ENCODE peak calls at places on chromosome 21, in five cellular contexts. Q, E, A, X and S are unnamed samples.

GRCh38 chr21:16522512-16522911 is 792.7 kb downstream of the USP25 start:
- DNase-seq in Q (no peak), E (peak), A (no peak), X (no peak), S (no peak)

GRCh38 chr21:38831526-38832467 is 26.1 kb downstream of the ETS2 start:
- DNase-seq in Q (no peak), E (peak), A (peak), X (peak), S (peak)

GRCh38 chr21:20856926-20857325 is 141.3 kb upstream of the NCAM2 start:
- DNase-seq in Q (no peak), E (no peak), A (no peak), X (no peak), S (no peak)

GRCh38 chr21:21165063-21165645 is 166.9 kb downstream of the NCAM2 start:
- DNase-seq in Q (no peak), E (peak), A (no peak), X (no peak), S (no peak)

GRCh38 chr21:38987551-38988210 is 182.0 kb downstream of the ETS2 start:
- DNase-seq in Q (no peak), E (no peak), A (no peak), X (no peak), S (no peak)

GRCh38 chr21:37562920-37563640 is 196.5 kb downstream of the DYRK1A start:
- DNase-seq in Q (peak), E (no peak), A (no peak), X (no peak), S (no peak)

GRCh38 chr21:35017256-35017655 is 31.8 kb downstream of the RUNX1 start:
- DNase-seq in Q (no peak), E (no peak), A (no peak), X (no peak), S (no peak)

GRCh38 chr21:46471514-46471913 is 12.8 kb downstream of the DIP2A start:
- DNase-seq in Q (no peak), E (no peak), A (no peak), X (no peak), S (no peak)

GRCh38 chr21:27817061-27817460 is 850.2 kb upstream of the ADAMTS5 start:
- DNase-seq in Q (no peak), E (peak), A (no peak), X (no peak), S (no peak)

GRCh38 chr21:39258207-39258606 is 55.2 kb downstream of the BRWD1 start:
- DNase-seq in Q (no peak), E (no peak), A (no peak), X (no peak), S (no peak)

GRCh38 chr21:24658016-24658415 is 949.3 kb downstream of the MRPL39 start:
- DNase-seq in Q (no peak), E (no peak), A (no peak), X (no peak), S (no peak)

GRCh38 chr21:46540087-46540710 is 64.7 kb downstream of the S100B start:
- DNase-seq in Q (no peak), E (no peak), A (no peak), X (no peak), S (no peak)

GRCh38 chr21:28111151-28111619 is 881.5 kb downstream of the LTN1 start:
- DNase-seq in Q (peak), E (peak), A (no peak), X (no peak), S (peak)

GRCh38 chr21:30984897-30985296 is 53.4 kb downstream of the KRTAP19-8 start:
- DNase-seq in Q (no peak), E (no peak), A (no peak), X (no peak), S (no peak)

GRCh38 chr21:16342932-16343331 is 613.1 kb downstream of the USP25 start:
- DNase-seq in Q (no peak), E (no peak), A (no peak), X (no peak), S (no peak)

GRCh38 chr21:40067751-40068150 is 200.5 kb downstream of the PCP4 start:
- DNase-seq in Q (no peak), E (no peak), A (no peak), X (no peak), S (no peak)

GRCh38 chr21:44089001-44089911 is 17.9 kb upstream of the PWP2 start:
- DNase-seq in Q (no peak), E (no peak), A (no peak), X (no peak), S (no peak)

GRCh38 chr21:46413365-46413696 is 45.4 kb upstream of the DIP2A start:
- DNase-seq in Q (no peak), E (no peak), A (no peak), X (no peak), S (no peak)

GRCh38 chr21:16942703-16943102 is 570.1 kb upstream of the CXADR start:
- DNase-seq in Q (no peak), E (peak), A (no peak), X (peak), S (peak)

GRCh38 chr21:37405629-37406028 is 39.1 kb downstream of the DYRK1A start:
- DNase-seq in Q (no peak), E (no peak), A (no peak), X (no peak), S (no peak)

GRCh38 chr21:37861561-37861960 is 54.7 kb downstream of the KCNJ6 start:
- DNase-seq in Q (no peak), E (no peak), A (no peak), X (no peak), S (no peak)

GRCh38 chr21:30223596-30223995 is 7.7 kb upstream of the CLDN8 start:
- DNase-seq in Q (no peak), E (no peak), A (no peak), X (no peak), S (no peak)

GRCh38 chr21:15841856-15842564 is 112.2 kb downstream of the USP25 start:
- DNase-seq in Q (no peak), E (peak), A (no peak), X (peak), S (peak)

GRCh38 chr21:27192286-27192685 is 225.4 kb upstream of the ADAMTS5 start:
- DNase-seq in Q (no peak), E (no peak), A (no peak), X (no peak), S (no peak)

GRCh38 chr21:29726061-29726460 is 213.7 kb downstream of the GRIK1 start:
- DNase-seq in Q (no peak), E (no peak), A (no peak), X (no peak), S (no peak)

GRCh38 chr21:39050839-39051560 is 132.3 kb downstream of the PSMG1 start:
- DNase-seq in Q (no peak), E (no peak), A (no peak), X (no peak), S (no peak)

GRCh38 chr21:16911166-16911607 is 601.7 kb upstream of the CXADR start:
- DNase-seq in Q (no peak), E (no peak), A (no peak), X (no peak), S (no peak)

GRCh38 chr21:30058928-30059327 is 107.7 kb downstream of the CLDN17 start:
- DNase-seq in Q (no peak), E (no peak), A (no peak), X (no peak), S (no peak)

GRCh38 chr21:28893687-28894086 is 99.0 kb downstream of the LTN1 start:
- DNase-seq in Q (no peak), E (no peak), A (no peak), X (no peak), S (no peak)

GRCh38 chr21:21921410-21922232 is 923.4 kb downstream of the NCAM2 start:
- DNase-seq in Q (no peak), E (peak), A (no peak), X (peak), S (no peak)

GRCh38 chr21:17781524-17781923 is 37.6 kb downstream of the C21orf91 start:
- DNase-seq in Q (no peak), E (no peak), A (no peak), X (no peak), S (no peak)

GRCh38 chr21:46425061-46425460 is 33.6 kb upstream of the DIP2A start:
- DNase-seq in Q (no peak), E (no peak), A (no peak), X (no peak), S (no peak)

GRCh38 chr21:31490471-31490870 is 146.4 kb upstream of the TIAM1 start:
- DNase-seq in Q (no peak), E (no peak), A (no peak), X (no peak), S (no peak)

GRCh38 chr21:31683029-31683428 is 23.5 kb downstream of the SOD1 start:
- DNase-seq in Q (no peak), E (no peak), A (no peak), X (peak), S (no peak)

GRCh38 chr21:20257052-20257451 is 741.2 kb upstream of the NCAM2 start:
- DNase-seq in Q (no peak), E (no peak), A (no peak), X (no peak), S (no peak)

GRCh38 chr21:46362946-46363345 is 39.0 kb downstream of the PCNT start:
- DNase-seq in Q (no peak), E (no peak), A (no peak), X (no peak), S (no peak)

GRCh38 chr21:25859264-25859931 is 124.6 kb downstream of the GABPA start:
- DNase-seq in Q (no peak), E (peak), A (no peak), X (no peak), S (no peak)

GRCh38 chr21:25862112-25862511 is 127.3 kb downstream of the GABPA start:
- DNase-seq in Q (no peak), E (no peak), A (no peak), X (no peak), S (no peak)

GRCh38 chr21:25858328-25858727 is 123.6 kb downstream of the GABPA start:
- DNase-seq in Q (no peak), E (no peak), A (no peak), X (no peak), S (no peak)

GRCh38 chr21:25855591-25855990 is 120.8 kb downstream of the GABPA start:
- DNase-seq in Q (no peak), E (peak), A (no peak), X (no peak), S (peak)

GRCh38 chr21:25857308-25858099 is 122.7 kb downstream of the GABPA start:
- DNase-seq in Q (no peak), E (peak), A (no peak), X (no peak), S (no peak)
- TF ChIP-seq CTCF in Q (no peak), E (no peak), A (no peak), X (no peak), S (no peak)

GRCh38 chr21:32916522-32917099 is 109.1 kb upstream of the OLIG2 start:
- DNase-seq in Q (no peak), E (no peak), A (peak), X (peak), S (no peak)
- TF ChIP-seq CTCF in Q (no peak), E (peak), A (peak), X (peak), S (peak)

DNA sequence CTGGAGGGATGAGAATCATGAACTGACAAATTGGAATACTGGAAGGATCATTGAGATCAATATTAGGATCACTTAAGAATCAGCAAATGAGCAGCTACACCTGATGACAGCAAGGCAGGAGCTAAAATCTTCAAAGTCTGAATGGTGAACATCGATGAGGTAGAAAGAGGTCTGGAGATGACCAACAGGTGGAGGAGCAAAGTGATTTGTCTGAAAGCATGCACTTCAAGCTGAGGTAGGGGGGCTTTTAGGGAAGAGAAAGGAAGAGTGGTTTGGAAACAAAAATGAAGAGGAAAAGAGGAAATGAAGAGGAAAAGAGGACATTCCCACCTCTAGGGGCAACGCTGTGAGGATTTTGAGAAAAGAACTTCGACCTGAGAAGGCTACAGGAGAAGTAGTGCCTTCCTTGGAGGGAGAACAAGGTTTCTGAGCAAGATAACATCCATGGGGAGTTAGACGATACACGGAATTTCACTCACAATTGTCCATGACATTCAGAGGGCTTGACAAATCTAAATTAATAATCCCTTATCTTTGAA is 79.0 kb downstream of the APP start:
- DNase-seq in Q (no peak), E (no peak), A (no peak), X (peak), S (no peak)
- TF ChIP-seq CTCF in Q (no peak), E (no peak), A (peak), X (peak), S (no peak)

GRCh38 chr21:45292399-45293213 is 4.9 kb upstream of the POFUT2 start:
- DNase-seq in Q (peak), E (peak), A (peak), X (peak), S (peak)
- TF ChIP-seq CTCF in Q (peak), E (peak), A (peak), X (peak), S (peak)

GRCh38 chr21:36183144-36183795 is 26.6 kb downstream of the DOP1B start:
- DNase-seq in Q (no peak), E (no peak), A (no peak), X (no peak), S (no peak)

GRCh38 chr21:36175771-36176565 is 19.3 kb downstream of the DOP1B start:
- DNase-seq in Q (no peak), E (no peak), A (no peak), X (no peak), S (no peak)

GRCh38 chr21:36180963-36181362 is 24.3 kb downstream of the DOP1B start:
- DNase-seq in Q (no peak), E (no peak), A (no peak), X (no peak), S (no peak)

GRCh38 chr21:36179145-36179544 is 22.5 kb downstream of the DOP1B start:
- DNase-seq in Q (no peak), E (no peak), A (no peak), X (no peak), S (no peak)

GRCh38 chr21:36178349-36178748 is 21.7 kb downstream of the DOP1B start:
- DNase-seq in Q (no peak), E (no peak), A (no peak), X (no peak), S (no peak)
- TF ChIP-seq CTCF in Q (no peak), E (no peak), A (no peak), X (no peak), S (no peak)

DNA sequence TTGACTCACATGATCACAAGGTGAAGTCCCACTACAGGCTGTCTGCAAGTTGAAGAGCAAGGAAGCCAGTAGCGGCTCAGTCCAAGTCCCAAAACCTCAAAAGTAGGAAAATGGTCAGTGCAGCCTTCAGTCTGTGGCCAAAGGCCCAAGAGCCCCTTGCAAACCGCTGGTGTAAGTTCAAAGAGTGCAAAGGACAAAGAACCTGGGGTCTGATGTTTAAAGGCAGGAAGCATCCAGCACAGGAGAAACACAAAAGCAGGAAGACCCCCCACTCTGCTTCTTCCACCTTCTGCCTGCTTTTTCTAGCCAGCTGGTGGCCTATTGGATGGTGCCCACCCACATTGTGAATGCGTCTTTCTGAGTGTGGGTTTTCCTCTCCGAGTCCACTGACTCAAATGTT is 2222.6 kb downstream of the MRPL39 start:
- DNase-seq in Q (no peak), E (no peak), A (no peak), X (no peak), S (no peak)
- TF ChIP-seq CTCF in Q (no peak), E (no peak), A (no peak), X (no peak), S (no peak)

GRCh38 chr21:41379901-41380300 is 18.1 kb downstream of the MX2 start:
- DNase-seq in Q (no peak), E (no peak), A (no peak), X (no peak), S (no peak)

GRCh38 chr21:41377715-41378114 is 15.9 kb downstream of the MX2 start:
- DNase-seq in Q (no peak), E (no peak), A (no peak), X (no peak), S (no peak)

GRCh38 chr21:41381731-41382130 is 19.9 kb downstream of the MX2 start:
- DNase-seq in Q (no peak), E (no peak), A (no peak), X (no peak), S (no peak)

GRCh38 chr21:41375875-41376274 is 14.0 kb downstream of the MX2 start:
- DNase-seq in Q (no peak), E (no peak), A (no peak), X (no peak), S (no peak)

GRCh38 chr21:41378849-41379248 is 17.0 kb downstream of the MX2 start:
- DNase-seq in Q (no peak), E (no peak), A (no peak), X (no peak), S (no peak)
- TF ChIP-seq CTCF in Q (no peak), E (no peak), A (peak), X (peak), S (no peak)

GRCh38 chr21:42746240-42746592 is 92.8 kb downstream of the PDE9A start:
- DNase-seq in Q (no peak), E (no peak), A (no peak), X (no peak), S (no peak)

GRCh38 chr21:42748620-42749176 is 95.3 kb downstream of the PDE9A start:
- DNase-seq in Q (no peak), E (no peak), A (no peak), X (no peak), S (no peak)

GRCh38 chr21:42746593-42747266 is 93.3 kb downstream of the PDE9A start:
- DNase-seq in Q (no peak), E (no peak), A (no peak), X (no peak), S (no peak)

GRCh38 chr21:42747746-42748351 is 94.4 kb downstream of the PDE9A start:
- DNase-seq in Q (no peak), E (no peak), A (no peak), X (no peak), S (no peak)

GRCh38 chr21:42747267-42747701 is 93.9 kb downstream of the PDE9A start:
- DNase-seq in Q (no peak), E (no peak), A (no peak), X (no peak), S (no peak)
- TF ChIP-seq CTCF in Q (no peak), E (no peak), A (no peak), X (no peak), S (no peak)